ENCODE peak calls at places on chromosomes 16 and 17, in four cellular contexts. B, O, D and U are unnamed samples. For H3K4me1, the result is how much of the 10 kb centered on the place peaks cover.

GRCh38 chr17:35931794-35932419 is 1.3 kb upstream of the RDM1 start:
- DNase-seq in B (no peak), O (no peak), D (peak), U (no peak)

GRCh38 chr17:8067806-8068205 is 19.7 kb downstream of the ALOX12B start:
- DNase-seq in B (no peak), O (no peak), D (no peak), U (no peak)

GRCh38 chr17:4365628-4366311 is 705 bp downstream of the UBE2G1 start:
- DNase-seq in B (peak), O (peak), D (peak), U (peak)

GRCh38 chr17:61458491-61459433 is 6.5 kb downstream of the TBX4 start:
- DNase-seq in B (no peak), O (no peak), D (no peak), U (no peak)

GRCh38 chr17:77344038-77344437 is 203.3 kb downstream of the SEC14L1 start:
- DNase-seq in B (no peak), O (no peak), D (no peak), U (no peak)

GRCh38 chr16:10332301-10332700 is 53.6 kb upstream of the ATF7IP2 start:
- DNase-seq in B (no peak), O (no peak), D (no peak), U (no peak)

GRCh38 chr17:27577124-27577761 is 53.7 kb upstream of the LGALS9 start:
- DNase-seq in B (no peak), O (peak), D (peak), U (peak)

GRCh38 chr16:72946474-72947194 is 101.3 kb downstream of the ZFHX3 start:
- DNase-seq in B (no peak), O (no peak), D (no peak), U (no peak)

GRCh38 chr17:68184141-68184571 is 63.7 kb upstream of the AMZ2 start:
- DNase-seq in B (no peak), O (no peak), D (no peak), U (no peak)

GRCh38 chr16:88782454-88783390 is 2.3 kb downstream of the PIEZO1 start:
- DNase-seq in B (no peak), O (peak), D (peak), U (peak)

GRCh38 chr17:57739402-57740224 is 5.5 kb downstream of the CCDC182 start:
- DNase-seq in B (peak), O (no peak), D (no peak), U (peak)

GRCh38 chr16:58426960-58427359 is 34.7 kb downstream of the GINS3 start:
- DNase-seq in B (peak), O (no peak), D (no peak), U (no peak)

GRCh38 chr17:12021604-12022003 is 927 bp downstream of the MAP2K4 start:
- DNase-seq in B (no peak), O (no peak), D (no peak), U (peak)

GRCh38 chr17:59327891-59328290 is 3.6 kb upstream of the YPEL2 start:
- DNase-seq in B (no peak), O (no peak), D (no peak), U (no peak)

GRCh38 chr16:89491238-89491869 is 993 bp upstream of the ANKRD11 start:
- DNase-seq in B (no peak), O (peak), D (no peak), U (peak)

GRCh38 chr17:7403043-7403901 is 625 bp downstream of the TMEM256 start:
- DNase-seq in B (peak), O (peak), D (no peak), U (no peak)

GRCh38 chr16:24936151-24936550 is 79.0 kb downstream of the ARHGAP17 start:
- DNase-seq in B (no peak), O (no peak), D (peak), U (no peak)

GRCh38 chr16:84926462-84926861 is 84.9 kb downstream of the ZDHHC7 start:
- DNase-seq in B (no peak), O (no peak), D (no peak), U (no peak)

GRCh38 chr16:64925166-64925565 is 196.7 kb downstream of the CDH11 start:
- DNase-seq in B (no peak), O (no peak), D (no peak), U (peak)

GRCh38 chr16:79776243-79776884 is 175.8 kb upstream of the MAF start:
- DNase-seq in B (peak), O (peak), D (no peak), U (peak)

GRCh38 chr16:52114414-52114813 is 432.5 kb downstream of the TOX3 start:
- DNase-seq in B (peak), O (no peak), D (no peak), U (no peak)

GRCh38 chr16:53805113-53805512 is 101.2 kb downstream of the FTO start:
- DNase-seq in B (no peak), O (no peak), D (no peak), U (no peak)

GRCh38 chr16:66135376-66135775 is 231.1 kb upstream of the CDH5 start:
- DNase-seq in B (peak), O (peak), D (no peak), U (no peak)

GRCh38 chr17:9175700-9176467 is 154.6 kb downstream of the NTN1 start:
- DNase-seq in B (no peak), O (no peak), D (no peak), U (no peak)

GRCh38 chr17:71023631-71024030 is 854.3 kb downstream of the KCNJ2 start:
- DNase-seq in B (no peak), O (no peak), D (no peak), U (no peak)

GRCh38 chr17:5897320-5897911 is 172.8 kb upstream of the WSCD1 start:
- DNase-seq in B (no peak), O (no peak), D (peak), U (no peak)

GRCh38 chr16:27756206-27756970 is 206.4 kb downstream of the KATNIP start:
- DNase-seq in B (no peak), O (no peak), D (no peak), U (no peak)

GRCh38 chr16:48500981-48501380 is 109.0 kb downstream of the N4BP1 start:
- DNase-seq in B (no peak), O (no peak), D (no peak), U (no peak)

GRCh38 chr16:56814537-56815432 is 50.2 kb upstream of the SLC12A3 start:
- DNase-seq in B (no peak), O (no peak), D (peak), U (peak)

GRCh38 chr17:14152726-14153125 is 83.4 kb downstream of the COX10 start:
- DNase-seq in B (no peak), O (no peak), D (no peak), U (no peak)

GRCh38 chr16:9723136-9723535 is 459.1 kb downstream of the GRIN2A start:
- DNase-seq in B (no peak), O (no peak), D (no peak), U (no peak)

GRCh38 chr17:44184212-44184810 is 2.5 kb upstream of the TMUB2 start:
- DNase-seq in B (no peak), O (no peak), D (no peak), U (no peak)

GRCh38 chr17:70588003-70588402 is 418.7 kb downstream of the KCNJ2 start:
- DNase-seq in B (no peak), O (no peak), D (peak), U (no peak)

GRCh38 chr16:4692460-4693295 is 684 bp upstream of the NUDT16L1 start:
- DNase-seq in B (no peak), O (peak), D (peak), U (no peak)

GRCh38 chr17:56083475-56083874 is 69.8 kb upstream of the ANKFN1 start:
- DNase-seq in B (no peak), O (no peak), D (no peak), U (no peak)

GRCh38 chr16:3912897-3913296 is 32.4 kb upstream of the CREBBP start:
- DNase-seq in B (no peak), O (no peak), D (no peak), U (no peak)

GRCh38 chr17:82933006-82933310 is 93.1 kb upstream of the ZNF750 start:
- DNase-seq in B (no peak), O (peak), D (no peak), U (no peak)

GRCh38 chr17:82930924-82931695 is 91.3 kb upstream of the ZNF750 start:
- DNase-seq in B (no peak), O (peak), D (no peak), U (no peak)

GRCh38 chr17:82931696-82932060 is 91.9 kb upstream of the ZNF750 start:
- DNase-seq in B (peak), O (peak), D (no peak), U (peak)

GRCh38 chr17:82933911-82934310 is 94.1 kb upstream of the ZNF750 start:
- DNase-seq in B (no peak), O (peak), D (no peak), U (no peak)

GRCh38 chr17:82932146-82933005 is 92.6 kb upstream of the ZNF750 start:
- DNase-seq in B (no peak), O (peak), D (peak), U (peak)
- H3K4me3 ChIP-seq in B (no peak), O (no peak), D (no peak), U (peak)

GRCh38 chr17:73231841-73232586 is 29.7 kb downstream of the CPSF4L start:
- DNase-seq in B (peak), O (peak), D (peak), U (peak)

GRCh38 chr17:73234746-73235145 is 26.9 kb downstream of the CPSF4L start:
- DNase-seq in B (peak), O (no peak), D (no peak), U (no peak)

GRCh38 chr17:73231363-73231762 is 30.3 kb downstream of the CPSF4L start:
- DNase-seq in B (no peak), O (no peak), D (peak), U (peak)

GRCh38 chr17:73230088-73230487 is 31.6 kb downstream of the CPSF4L start:
- DNase-seq in B (no peak), O (no peak), D (no peak), U (no peak)

DNA sequence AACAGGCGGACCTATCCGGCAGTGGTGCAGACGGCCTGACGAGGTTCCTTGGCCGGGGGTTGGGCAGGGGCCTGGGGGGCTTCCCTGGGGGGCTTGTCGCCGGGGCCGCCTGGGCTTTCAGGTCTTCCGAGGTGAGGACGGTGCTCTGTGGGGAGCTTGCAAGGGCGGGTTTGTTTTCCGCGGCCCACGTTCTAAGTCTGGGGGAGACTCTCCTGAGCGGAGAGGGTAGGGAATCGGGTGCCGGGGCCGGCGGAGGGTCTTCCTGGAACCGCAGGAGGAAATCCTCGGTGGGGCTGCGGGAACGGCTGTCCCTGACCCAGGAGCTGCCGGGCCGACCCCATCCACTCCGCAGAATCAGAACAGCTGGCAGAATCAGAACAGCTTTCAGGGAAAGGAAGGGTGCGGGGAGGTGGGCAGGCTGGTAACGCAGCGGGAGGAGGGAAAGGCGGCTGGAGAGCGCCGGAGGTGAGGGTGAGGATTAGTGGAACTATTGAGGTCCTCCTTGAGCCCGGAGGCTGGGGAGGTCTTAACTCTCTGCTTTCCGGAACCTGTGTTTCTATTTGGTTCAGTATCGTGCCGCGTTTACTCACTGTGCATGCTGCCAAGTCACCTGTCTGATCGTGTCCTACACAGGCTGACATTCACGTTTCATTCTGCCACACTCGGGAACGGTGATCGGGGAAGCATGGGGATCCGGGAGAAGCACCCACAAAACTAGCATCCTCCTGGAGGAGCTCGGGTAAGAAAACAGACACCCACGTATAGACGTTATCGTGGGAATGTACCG is 28.9 kb downstream of the CPSF4L start:
- DNase-seq in B (peak), O (peak), D (peak), U (peak)
- H3K4me1 ChIP-seq in B (half or more), O (under half), D (under half), U (under half)

DNA sequence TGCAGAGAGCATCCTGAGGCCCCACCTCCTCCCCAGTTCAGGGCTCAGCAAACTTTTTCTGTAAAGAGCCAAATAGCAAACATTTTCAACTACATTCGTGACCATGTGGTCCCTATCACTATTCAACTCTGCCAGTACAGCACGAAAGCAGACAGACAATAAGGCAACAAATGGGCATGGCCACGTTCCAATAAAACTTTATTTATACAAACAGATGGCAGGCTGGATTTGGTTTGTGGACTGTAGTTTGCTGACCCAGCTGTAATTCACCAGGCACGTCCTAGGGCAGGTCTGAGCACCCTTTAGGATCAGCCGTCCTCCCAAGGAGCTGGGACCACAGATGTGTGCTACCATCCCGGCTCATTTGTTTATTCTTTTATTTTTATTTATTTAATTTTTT is 27.1 kb upstream of the GPRC5C start:
- DNase-seq in B (no peak), O (no peak), D (no peak), U (no peak)
- H3K4me3 ChIP-seq in B (no peak), O (no peak), D (no peak), U (no peak)

GRCh38 chr16:86986809-86987487 is 330.2 kb downstream of the C16orf95 start:
- DNase-seq in B (no peak), O (no peak), D (no peak), U (no peak)
- H3K4me1 ChIP-seq in B (under half), O (under half), D (under half), U (under half)

GRCh38 chr17:41782142-41782541 is 4.4 kb downstream of the JUP start:
- DNase-seq in B (no peak), O (peak), D (no peak), U (no peak)
- H3K4me3 ChIP-seq in B (no peak), O (peak), D (no peak), U (no peak)

DNA sequence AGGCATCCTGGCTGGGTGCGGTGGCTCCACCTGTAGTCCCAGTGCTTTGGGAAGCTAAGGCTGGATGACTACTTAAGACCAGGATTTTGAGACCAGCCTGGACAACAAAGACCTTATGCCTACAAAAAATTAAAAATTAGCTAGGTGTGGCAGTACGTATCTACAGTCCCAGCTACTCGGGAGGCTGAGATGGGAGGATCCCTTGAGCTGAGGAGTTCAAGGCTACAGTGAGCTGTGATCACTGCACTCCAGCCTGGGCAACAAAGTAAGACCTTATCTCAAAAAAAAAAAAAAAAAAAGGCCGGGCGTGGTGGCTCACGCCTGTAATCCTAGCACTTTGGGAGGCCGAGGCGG is 6.1 kb downstream of the MVP start:
- DNase-seq in B (no peak), O (no peak), D (no peak), U (no peak)
- H3K4me1 ChIP-seq in B (half or more), O (under half), D (under half), U (half or more)

DNA sequence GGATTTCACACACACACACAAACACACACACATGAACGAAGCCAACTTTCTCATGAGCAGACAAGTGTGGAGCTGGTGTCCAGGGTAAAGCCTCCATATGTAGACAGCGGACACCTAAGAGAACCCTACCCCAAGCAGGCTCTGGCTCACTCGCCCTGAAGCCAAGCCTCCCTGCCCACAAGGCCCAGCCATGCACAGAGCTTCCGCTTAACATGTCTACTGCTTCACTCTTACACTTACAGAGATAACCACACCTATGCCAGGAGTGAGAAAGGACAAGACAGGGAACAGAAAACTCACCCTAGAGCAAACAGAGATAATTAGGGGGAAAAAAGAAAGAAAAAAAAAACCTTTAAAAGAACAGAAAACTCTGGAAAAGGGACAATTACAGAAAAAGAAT is 67.5 kb downstream of the CYTH1 start:
- DNase-seq in B (no peak), O (no peak), D (no peak), U (no peak)
- H3K4me3 ChIP-seq in B (no peak), O (no peak), D (no peak), U (no peak)

DNA sequence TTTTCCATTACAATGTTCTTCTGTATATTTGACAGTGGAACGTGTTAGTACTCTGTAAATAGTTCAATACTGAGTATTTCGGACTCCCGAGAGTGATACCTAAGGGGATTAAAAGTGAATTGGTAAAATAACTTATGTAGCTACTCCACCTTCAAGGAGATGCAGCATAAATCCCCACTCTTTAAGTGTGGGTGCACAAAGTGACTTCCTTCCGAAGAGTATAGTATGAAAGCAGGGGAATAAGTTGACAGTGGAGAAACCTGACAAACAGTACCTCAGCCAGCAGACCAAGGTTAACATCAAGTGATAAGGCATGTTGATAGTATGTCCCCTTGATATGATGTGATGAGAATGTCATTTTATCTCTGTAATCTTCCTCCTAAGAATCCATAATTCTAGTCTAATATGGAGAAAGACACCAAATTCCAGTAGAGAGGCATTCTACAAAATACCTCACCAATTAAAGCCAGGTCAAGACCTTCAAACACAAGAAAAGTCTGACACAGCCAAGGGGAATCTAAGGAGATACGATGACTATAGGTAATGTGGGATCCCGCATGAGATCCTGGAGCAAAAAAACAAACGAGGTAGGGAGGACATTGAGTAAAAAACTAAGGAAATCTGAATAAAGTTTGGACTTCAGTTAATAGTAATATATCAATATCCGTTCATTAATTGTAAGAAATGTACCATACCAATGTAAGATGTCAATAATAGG is 1.8 kb upstream of the ZPBP2 start:
- DNase-seq in B (no peak), O (no peak), D (no peak), U (no peak)
- H3K4me1 ChIP-seq in B (under half), O (under half), D (under half), U (under half)

GRCh38 chr17:81961554-81962498 is 839 bp upstream of the NOTUM start:
- DNase-seq in B (no peak), O (peak), D (no peak), U (no peak)
- H3K4me3 ChIP-seq in B (no peak), O (peak), D (no peak), U (no peak)

DNA sequence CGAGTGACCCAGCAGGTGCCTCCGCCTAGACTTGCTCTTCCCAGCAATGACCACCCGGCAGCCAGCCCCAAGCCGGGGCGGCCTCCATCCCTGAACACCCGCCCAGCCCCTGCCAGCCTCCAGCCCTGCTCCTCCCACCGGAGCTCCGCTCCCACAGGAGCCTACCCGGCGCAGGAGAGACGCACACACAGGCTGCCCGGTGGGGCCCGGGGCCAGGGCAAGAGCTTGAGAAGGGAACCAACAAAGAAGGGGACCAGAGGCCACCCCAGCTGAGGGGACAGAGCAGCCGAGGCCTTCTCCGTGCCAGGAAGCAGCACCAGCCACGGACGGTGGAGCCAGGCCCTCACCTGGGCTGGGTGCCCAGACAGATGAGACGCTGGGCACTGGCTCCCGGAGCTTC is 13.8 kb downstream of the PKD1 start:
- DNase-seq in B (no peak), O (peak), D (no peak), U (no peak)
- H3K4me1 ChIP-seq in B (under half), O (half or more), D (under half), U (under half)